ENCODE peak calls at places on chromosomes 1 and 21, in eight cellular contexts. One of them, this sample, is unnamed.

GRCh38 chr1:43584203-43584602 is 53.5 kb downstream of the PTPRF start:
- DNase-seq in left ventricle myocardium inferior: no peak
- DNase-seq in heart right ventricle: no peak
- DNase-seq in mucosa of descending colon: no peak
- DNase-seq in epithelial cell of esophagus: no peak
- DNase-seq in mesothelial cell of epicardium: no peak
- DNase-seq in HFF-Myc: no peak
- DNase-seq in astrocyte of the spinal cord: no peak
- DNase-seq in this sample: no peak

GRCh38 chr1:40257313-40257687 is 736 bp upstream of the ZMPSTE24 start:
- DNase-seq in left ventricle myocardium inferior: no peak
- DNase-seq in heart right ventricle: no peak
- DNase-seq in mucosa of descending colon: no peak
- DNase-seq in epithelial cell of esophagus: no peak
- DNase-seq in mesothelial cell of epicardium: no peak
- DNase-seq in HFF-Myc: no peak
- DNase-seq in astrocyte of the spinal cord: no peak
- DNase-seq in this sample: no peak

GRCh38 chr1:56644941-56645662 is at the start of gene PRKAA2:
- DNase-seq in left ventricle myocardium inferior: peak; percentile 53
- DNase-seq in heart right ventricle: peak; percentile 63
- DNase-seq in mucosa of descending colon: peak; percentile 60
- DNase-seq in epithelial cell of esophagus: peak; percentile 34
- DNase-seq in mesothelial cell of epicardium: peak; percentile 37
- DNase-seq in HFF-Myc: no peak
- DNase-seq in astrocyte of the spinal cord: no peak
- DNase-seq in this sample: peak; percentile 74

GRCh38 chr1:246566128-246566807 is at the start of the genes CNST and TFB2M:
- DNase-seq in left ventricle myocardium inferior: peak; percentile 98
- DNase-seq in heart right ventricle: peak; percentile 96
- DNase-seq in mucosa of descending colon: peak; percentile 99
- DNase-seq in epithelial cell of esophagus: peak; percentile 99
- DNase-seq in mesothelial cell of epicardium: peak; percentile 88
- DNase-seq in HFF-Myc: peak; percentile 95
- DNase-seq in astrocyte of the spinal cord: peak; percentile 99
- DNase-seq in this sample: peak; percentile 97

GRCh38 chr1:20136249-20136648 is 2.9 kb upstream of the PLA2G2F start:
- DNase-seq in left ventricle myocardium inferior: no peak
- DNase-seq in heart right ventricle: no peak
- DNase-seq in mucosa of descending colon: no peak
- DNase-seq in epithelial cell of esophagus: no peak
- DNase-seq in mesothelial cell of epicardium: no peak
- DNase-seq in HFF-Myc: no peak
- DNase-seq in astrocyte of the spinal cord: no peak
- DNase-seq in this sample: no peak

GRCh38 chr1:41006942-41007865 is 14.3 kb downstream of the SLFNL1 start:
- DNase-seq in left ventricle myocardium inferior: no peak
- DNase-seq in heart right ventricle: no peak
- DNase-seq in mucosa of descending colon: no peak
- DNase-seq in epithelial cell of esophagus: peak; percentile 99
- DNase-seq in mesothelial cell of epicardium: no peak
- DNase-seq in HFF-Myc: no peak
- DNase-seq in astrocyte of the spinal cord: no peak
- DNase-seq in this sample: no peak

GRCh38 chr1:91523462-91523861 is 22.8 kb downstream of the CDC7 start:
- DNase-seq in left ventricle myocardium inferior: no peak
- DNase-seq in heart right ventricle: no peak
- DNase-seq in mucosa of descending colon: no peak
- DNase-seq in epithelial cell of esophagus: no peak
- DNase-seq in mesothelial cell of epicardium: no peak
- DNase-seq in HFF-Myc: no peak
- DNase-seq in astrocyte of the spinal cord: no peak
- DNase-seq in this sample: no peak

GRCh38 chr21:25925936-25926335 is 191.2 kb downstream of the GABPA start:
- DNase-seq in left ventricle myocardium inferior: no peak
- DNase-seq in heart right ventricle: no peak
- DNase-seq in mucosa of descending colon: no peak
- DNase-seq in epithelial cell of esophagus: no peak
- DNase-seq in mesothelial cell of epicardium: no peak
- DNase-seq in HFF-Myc: no peak
- DNase-seq in astrocyte of the spinal cord: no peak
- DNase-seq in this sample: no peak

GRCh38 chr1:20009212-20009611 is 29.8 kb upstream of the PLA2G2A start:
- DNase-seq in left ventricle myocardium inferior: no peak
- DNase-seq in heart right ventricle: no peak
- DNase-seq in mucosa of descending colon: no peak
- DNase-seq in epithelial cell of esophagus: no peak
- DNase-seq in mesothelial cell of epicardium: no peak
- DNase-seq in HFF-Myc: no peak
- DNase-seq in astrocyte of the spinal cord: no peak
- DNase-seq in this sample: no peak

GRCh38 chr1:19442150-19443096 is 42.9 kb downstream of the CAPZB start:
- DNase-seq in left ventricle myocardium inferior: no peak
- DNase-seq in heart right ventricle: no peak
- DNase-seq in mucosa of descending colon: no peak
- DNase-seq in epithelial cell of esophagus: no peak
- DNase-seq in mesothelial cell of epicardium: no peak
- DNase-seq in HFF-Myc: no peak
- DNase-seq in astrocyte of the spinal cord: no peak
- DNase-seq in this sample: no peak

GRCh38 chr1:31800677-31800967 is 15.2 kb downstream of the SPOCD1 start:
- DNase-seq in left ventricle myocardium inferior: no peak
- DNase-seq in heart right ventricle: no peak
- DNase-seq in mucosa of descending colon: no peak
- DNase-seq in epithelial cell of esophagus: no peak
- DNase-seq in mesothelial cell of epicardium: no peak
- DNase-seq in HFF-Myc: no peak
- DNase-seq in astrocyte of the spinal cord: no peak
- DNase-seq in this sample: no peak

GRCh38 chr1:24745711-24746582 is 700 bp downstream of the CLIC4 start:
- DNase-seq in left ventricle myocardium inferior: peak; percentile 32
- DNase-seq in heart right ventricle: peak; percentile 38
- DNase-seq in mucosa of descending colon: no peak
- DNase-seq in epithelial cell of esophagus: peak; percentile 85
- DNase-seq in mesothelial cell of epicardium: no peak
- DNase-seq in HFF-Myc: no peak
- DNase-seq in astrocyte of the spinal cord: peak; percentile 75
- DNase-seq in this sample: no peak

GRCh38 chr1:65112811-65113210 is 35.2 kb upstream of the AK4 start:
- DNase-seq in left ventricle myocardium inferior: no peak
- DNase-seq in heart right ventricle: no peak
- DNase-seq in mucosa of descending colon: no peak
- DNase-seq in epithelial cell of esophagus: no peak
- DNase-seq in mesothelial cell of epicardium: no peak
- DNase-seq in HFF-Myc: no peak
- DNase-seq in astrocyte of the spinal cord: no peak
- DNase-seq in this sample: no peak

GRCh38 chr1:45804671-45804973 is 1.2 kb downstream of the MAST2 start:
- DNase-seq in left ventricle myocardium inferior: no peak
- DNase-seq in heart right ventricle: no peak
- DNase-seq in mucosa of descending colon: no peak
- DNase-seq in epithelial cell of esophagus: no peak
- DNase-seq in mesothelial cell of epicardium: no peak
- DNase-seq in HFF-Myc: no peak
- DNase-seq in astrocyte of the spinal cord: no peak
- DNase-seq in this sample: no peak

GRCh38 chr1:205492201-205492667 is 12.2 kb upstream of the CDK18 start:
- DNase-seq in left ventricle myocardium inferior: no peak
- DNase-seq in heart right ventricle: no peak
- DNase-seq in mucosa of descending colon: no peak
- DNase-seq in epithelial cell of esophagus: no peak
- DNase-seq in mesothelial cell of epicardium: no peak
- DNase-seq in HFF-Myc: no peak
- DNase-seq in astrocyte of the spinal cord: no peak
- DNase-seq in this sample: no peak
- TF ChIP-seq CTCF in left ventricle myocardium inferior: no peak
- TF ChIP-seq CTCF in heart right ventricle: no peak
- TF ChIP-seq CTCF in mucosa of descending colon: no peak
- TF ChIP-seq CTCF in epithelial cell of esophagus: no peak
- TF ChIP-seq CTCF in mesothelial cell of epicardium: no peak
- TF ChIP-seq CTCF in HFF-Myc: no peak
- TF ChIP-seq CTCF in astrocyte of the spinal cord: no peak
- TF ChIP-seq CTCF in this sample: no peak

DNA sequence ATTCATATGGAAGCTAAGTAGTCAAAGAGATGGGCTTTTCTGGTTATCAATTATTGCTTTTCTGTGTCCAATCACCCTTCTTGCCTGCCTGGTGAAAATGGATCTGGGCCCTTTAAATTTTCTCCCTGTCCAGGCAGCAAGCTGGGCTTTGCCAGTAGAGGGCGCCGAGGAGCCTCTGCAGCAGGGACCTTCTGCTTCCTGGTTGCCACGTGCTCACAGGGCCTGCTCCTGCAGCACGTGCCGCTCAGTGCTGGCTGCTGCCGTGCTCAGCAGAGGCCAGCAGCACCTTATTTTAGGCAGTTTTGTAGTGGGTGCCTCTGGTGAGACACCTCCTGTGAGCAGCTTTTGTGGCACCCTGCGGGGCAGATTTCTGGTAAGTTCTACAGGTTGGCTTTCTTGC is 4.0 kb downstream of the ACTL8 start:
- DNase-seq in left ventricle myocardium inferior: no peak
- DNase-seq in heart right ventricle: no peak
- DNase-seq in mucosa of descending colon: peak; percentile 40
- DNase-seq in epithelial cell of esophagus: no peak
- DNase-seq in mesothelial cell of epicardium: no peak
- DNase-seq in HFF-Myc: peak; percentile 20
- DNase-seq in astrocyte of the spinal cord: no peak
- DNase-seq in this sample: no peak
- TF ChIP-seq CTCF in left ventricle myocardium inferior: no peak
- TF ChIP-seq CTCF in heart right ventricle: peak; percentile 11
- TF ChIP-seq CTCF in mucosa of descending colon: no peak
- TF ChIP-seq CTCF in epithelial cell of esophagus: no peak
- TF ChIP-seq CTCF in mesothelial cell of epicardium: peak; percentile 37
- TF ChIP-seq CTCF in HFF-Myc: peak; percentile 70
- TF ChIP-seq CTCF in astrocyte of the spinal cord: peak; percentile 36
- TF ChIP-seq CTCF in this sample: peak; percentile 56

DNA sequence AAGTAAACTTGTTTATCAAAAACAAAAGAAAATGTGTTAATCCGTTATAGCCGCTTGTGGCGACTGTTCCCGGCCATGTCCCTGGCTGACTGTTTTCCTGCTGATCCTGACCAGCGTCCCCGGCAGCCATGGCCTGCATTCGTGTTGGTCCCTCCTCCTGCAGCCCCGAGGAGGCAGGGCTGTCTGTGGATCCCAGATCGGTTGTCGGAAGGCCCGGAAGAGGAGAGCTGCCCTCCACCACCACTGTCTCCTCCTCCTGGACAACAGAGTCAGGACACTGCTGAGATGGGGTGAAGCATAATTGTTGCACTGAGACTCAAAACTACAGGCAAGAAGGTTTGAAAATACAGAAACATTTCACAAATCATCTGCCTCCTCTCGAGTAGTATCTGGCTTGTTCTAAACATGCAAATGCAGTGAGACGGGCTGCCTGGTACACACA is 3.6 kb upstream of the MXRA8 start:
- DNase-seq in left ventricle myocardium inferior: peak; percentile 63
- DNase-seq in heart right ventricle: peak; percentile 58
- DNase-seq in mucosa of descending colon: peak; percentile 47
- DNase-seq in epithelial cell of esophagus: no peak
- DNase-seq in mesothelial cell of epicardium: no peak
- DNase-seq in HFF-Myc: no peak
- DNase-seq in astrocyte of the spinal cord: peak; percentile 79
- DNase-seq in this sample: no peak
- TF ChIP-seq CTCF in left ventricle myocardium inferior: peak; percentile 11
- TF ChIP-seq CTCF in heart right ventricle: no peak
- TF ChIP-seq CTCF in mucosa of descending colon: no peak
- TF ChIP-seq CTCF in epithelial cell of esophagus: no peak
- TF ChIP-seq CTCF in mesothelial cell of epicardium: no peak
- TF ChIP-seq CTCF in HFF-Myc: peak; percentile 15
- TF ChIP-seq CTCF in astrocyte of the spinal cord: peak; percentile 42
- TF ChIP-seq CTCF in this sample: no peak

DNA sequence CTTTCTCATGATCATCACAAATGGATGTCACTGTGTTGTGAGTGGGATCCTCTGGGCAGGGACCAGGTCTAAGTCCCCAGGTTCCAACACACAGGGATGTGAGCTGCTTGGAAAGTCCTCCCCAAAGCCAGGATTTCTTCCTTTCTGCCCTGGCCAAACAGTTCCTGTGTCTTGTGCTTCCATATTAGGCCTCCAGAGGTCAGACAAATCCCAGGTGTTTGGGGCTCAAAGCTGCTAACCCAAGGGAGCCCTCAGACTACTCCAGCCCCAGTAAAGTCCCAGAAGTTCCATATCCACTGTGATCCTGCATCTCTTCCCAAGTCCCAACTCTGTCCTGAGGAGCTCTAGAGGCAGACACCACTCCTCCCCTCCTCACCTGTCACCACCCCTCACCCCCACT is 27.7 kb upstream of the MAGOH start:
- DNase-seq in left ventricle myocardium inferior: no peak
- DNase-seq in heart right ventricle: no peak
- DNase-seq in mucosa of descending colon: no peak
- DNase-seq in epithelial cell of esophagus: peak; percentile 42
- DNase-seq in mesothelial cell of epicardium: no peak
- DNase-seq in HFF-Myc: no peak
- DNase-seq in astrocyte of the spinal cord: no peak
- DNase-seq in this sample: no peak
- TF ChIP-seq CTCF in left ventricle myocardium inferior: peak; percentile 18
- TF ChIP-seq CTCF in heart right ventricle: peak; percentile 16
- TF ChIP-seq CTCF in mucosa of descending colon: no peak
- TF ChIP-seq CTCF in epithelial cell of esophagus: peak; percentile 59
- TF ChIP-seq CTCF in mesothelial cell of epicardium: no peak
- TF ChIP-seq CTCF in HFF-Myc: peak; percentile 24
- TF ChIP-seq CTCF in astrocyte of the spinal cord: peak; percentile 34
- TF ChIP-seq CTCF in this sample: peak; percentile 50

DNA sequence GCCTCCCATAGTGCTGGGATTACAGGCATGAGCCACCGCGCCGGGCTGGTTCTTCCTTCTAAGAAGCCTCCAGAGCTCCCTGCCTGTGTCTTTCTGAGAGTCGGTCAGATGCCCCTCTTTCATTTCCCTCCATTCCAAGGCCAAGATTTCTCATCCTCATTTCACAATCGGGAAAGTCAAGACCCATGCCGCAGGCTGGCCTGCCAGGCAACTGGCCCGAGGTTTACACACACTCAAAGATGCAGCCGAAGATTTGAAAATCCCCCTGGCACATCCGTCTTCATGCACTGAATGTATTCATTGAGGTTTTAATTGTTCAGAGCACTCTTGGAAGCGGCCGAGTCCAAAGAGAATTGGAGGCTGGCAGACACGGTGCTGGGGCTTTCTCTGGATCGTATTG is 29.1 kb upstream of the SRP9 start:
- DNase-seq in left ventricle myocardium inferior: no peak
- DNase-seq in heart right ventricle: no peak
- DNase-seq in mucosa of descending colon: no peak
- DNase-seq in epithelial cell of esophagus: peak; percentile 26
- DNase-seq in mesothelial cell of epicardium: no peak
- DNase-seq in HFF-Myc: no peak
- DNase-seq in astrocyte of the spinal cord: no peak
- DNase-seq in this sample: no peak
- TF ChIP-seq CTCF in left ventricle myocardium inferior: no peak
- TF ChIP-seq CTCF in heart right ventricle: no peak
- TF ChIP-seq CTCF in mucosa of descending colon: no peak
- TF ChIP-seq CTCF in epithelial cell of esophagus: no peak
- TF ChIP-seq CTCF in mesothelial cell of epicardium: no peak
- TF ChIP-seq CTCF in HFF-Myc: no peak
- TF ChIP-seq CTCF in astrocyte of the spinal cord: no peak
- TF ChIP-seq CTCF in this sample: no peak

GRCh38 chr1:156970017-156970416 is 49.6 kb downstream of the LRRC71 start:
- DNase-seq in left ventricle myocardium inferior: no peak
- DNase-seq in heart right ventricle: no peak
- DNase-seq in mucosa of descending colon: no peak
- DNase-seq in epithelial cell of esophagus: no peak
- DNase-seq in mesothelial cell of epicardium: no peak
- DNase-seq in HFF-Myc: no peak
- DNase-seq in astrocyte of the spinal cord: no peak
- DNase-seq in this sample: no peak
- TF ChIP-seq CTCF in left ventricle myocardium inferior: no peak
- TF ChIP-seq CTCF in heart right ventricle: no peak
- TF ChIP-seq CTCF in mucosa of descending colon: no peak
- TF ChIP-seq CTCF in epithelial cell of esophagus: peak; percentile 28
- TF ChIP-seq CTCF in mesothelial cell of epicardium: no peak
- TF ChIP-seq CTCF in HFF-Myc: no peak
- TF ChIP-seq CTCF in astrocyte of the spinal cord: peak; percentile 22
- TF ChIP-seq CTCF in this sample: no peak

GRCh38 chr1:219173758-219174671 is at the start of gene LYPLAL1:
- DNase-seq in left ventricle myocardium inferior: peak; percentile 90
- DNase-seq in heart right ventricle: peak; percentile 93
- DNase-seq in mucosa of descending colon: peak; percentile 92
- DNase-seq in epithelial cell of esophagus: peak; percentile 86
- DNase-seq in mesothelial cell of epicardium: peak; percentile 71
- DNase-seq in HFF-Myc: peak; percentile 72
- DNase-seq in astrocyte of the spinal cord: peak; percentile 89
- DNase-seq in this sample: peak; percentile 93
- TF ChIP-seq CTCF in left ventricle myocardium inferior: no peak
- TF ChIP-seq CTCF in heart right ventricle: peak; percentile 37
- TF ChIP-seq CTCF in mucosa of descending colon: peak; percentile 8
- TF ChIP-seq CTCF in epithelial cell of esophagus: no peak
- TF ChIP-seq CTCF in mesothelial cell of epicardium: no peak
- TF ChIP-seq CTCF in HFF-Myc: no peak
- TF ChIP-seq CTCF in astrocyte of the spinal cord: peak; percentile 12
- TF ChIP-seq CTCF in this sample: peak; percentile 41

This sample was measured in type B pancreatic cell.